ENCODE peak calls at places on chromosome 11, in five cellular contexts. L is T-helper 2 cell, I is HCT116, Z is ELF-1, V is NCI-H510A. R is an unnamed sample.

GRCh38 chr11:45165386-45165785 is 18.9 kb downstream of the PRDM11 start:
- DNase-seq in L (no peak), I (no peak), Z (no peak), V (no peak), R (no peak)

GRCh38 chr11:118002541-118003019 is 16.4 kb downstream of the IL10RA start:
- DNase-seq in L (no peak), I (no peak), Z (peak; percentile 62), V (no peak), R (no peak)

GRCh38 chr11:7671347-7671746 is 2.0 kb downstream of the CYB5R2 start:
- DNase-seq in L (no peak), I (no peak), Z (no peak), V (no peak), R (no peak)

GRCh38 chr11:10452211-10452767 is 2.8 kb upstream of the AMPD3 start:
- DNase-seq in L (no peak), I (no peak), Z (no peak), V (no peak), R (no peak)

GRCh38 chr11:75077316-75077715 is 19.4 kb downstream of the OR2AT4 start:
- DNase-seq in L (no peak), I (no peak), Z (no peak), V (no peak), R (no peak)

GRCh38 chr11:127330044-127330443 is 329.5 kb upstream of the KIRREL3 start:
- DNase-seq in L (no peak), I (no peak), Z (no peak), V (no peak), R (no peak)

GRCh38 chr11:59923813-59924212 is 14.4 kb upstream of the OOSP1 start:
- DNase-seq in L (no peak), I (no peak), Z (no peak), V (no peak), R (no peak)

GRCh38 chr11:88293931-88294330 is 43.6 kb downstream of the CTSC start:
- DNase-seq in L (no peak), I (no peak), Z (no peak), V (no peak), R (no peak)

GRCh38 chr11:35525501-35526175 is at the start of gene PAMR1:
- DNase-seq in L (no peak), I (no peak), Z (peak; percentile 76), V (no peak), R (no peak)

GRCh38 chr11:13040969-13041561 is 31.9 kb downstream of the RASSF10 start:
- DNase-seq in L (no peak), I (no peak), Z (no peak), V (peak; percentile 15), R (no peak)

R was measured in memory B cell.